ENCODE peak calls at places on chromosomes 16 and 17, in seven cellular contexts. E is K562, B is HEK293T, U is HCT116, M is HepG2, Y is H1, J is GM12878. K is an unnamed sample.

GRCh38 chr17:79657036-79657435 is 46.2 kb upstream of the RBFOX3 start:
- DNase-seq in E (no peak), B (no peak), U (no peak), M (no peak), Y (peak), J (no peak), K (no peak)

GRCh38 chr16:55035956-55036355 is 105.3 kb downstream of the IRX5 start:
- DNase-seq in E (no peak), B (no peak), U (no peak), M (no peak), Y (peak), J (no peak), K (no peak)

GRCh38 chr16:79316004-79316458 is 284.5 kb downstream of the MAF start:
- DNase-seq in E (no peak), B (no peak), U (no peak), M (no peak), Y (no peak), J (peak), K (no peak)

GRCh38 chr17:28053725-28054124 is 11.2 kb downstream of the NLK start:
- DNase-seq in E (no peak), B (no peak), U (no peak), M (no peak), Y (no peak), J (no peak), K (no peak)

GRCh38 chr17:12744298-12744697 is 45.0 kb upstream of the ARHGAP44 start:
- DNase-seq in E (no peak), B (no peak), U (no peak), M (no peak), Y (no peak), J (no peak), K (no peak)

GRCh38 chr17:65559802-65560627 is 1.4 kb downstream of the AXIN2 start:
- DNase-seq in E (no peak), B (peak), U (no peak), M (peak), Y (peak), J (no peak), K (peak)

GRCh38 chr17:56603486-56604238 is 10.2 kb downstream of the NOG start:
- DNase-seq in E (no peak), B (no peak), U (no peak), M (no peak), Y (no peak), J (no peak), K (no peak)

GRCh38 chr17:78128616-78129384 is at the start of gene TMC6:
- DNase-seq in E (peak), B (peak), U (peak), M (peak), Y (peak), J (no peak), K (peak)

GRCh38 chr17:17612085-17613022 is 20.8 kb upstream of the PEMT start:
- DNase-seq in E (no peak), B (no peak), U (no peak), M (no peak), Y (no peak), J (no peak), K (no peak)

GRCh38 chr17:65553646-65554567 is 7.5 kb downstream of the AXIN2 start:
- DNase-seq in E (no peak), B (no peak), U (no peak), M (no peak), Y (no peak), J (no peak), K (no peak)

GRCh38 chr17:11554042-11554441 is 44.2 kb upstream of the DNAH9 start:
- DNase-seq in E (no peak), B (no peak), U (no peak), M (no peak), Y (no peak), J (no peak), K (no peak)

GRCh38 chr17:33778505-33779398 is 476.3 kb upstream of the CCL2 start:
- DNase-seq in E (peak), B (peak), U (peak), M (peak), Y (peak), J (peak), K (peak)

GRCh38 chr16:22195445-22195694 is 10.7 kb upstream of the EEF2K start:
- DNase-seq in E (no peak), B (no peak), U (no peak), M (no peak), Y (no peak), J (no peak), K (no peak)

GRCh38 chr17:43312011-43312410 is 78.2 kb upstream of the RNU2-1 start:
- DNase-seq in E (no peak), B (no peak), U (no peak), M (no peak), Y (peak), J (no peak), K (no peak)

GRCh38 chr16:85857406-85857805 is 41.6 kb upstream of the IRF8 start:
- DNase-seq in E (no peak), B (no peak), U (no peak), M (no peak), Y (no peak), J (no peak), K (no peak)

GRCh38 chr16:3305109-3306068 is at the start of the genes TIGD7 and ZNF75A:
- DNase-seq in E (peak), B (peak), U (peak), M (no peak), Y (peak), J (peak), K (peak)

GRCh38 chr17:12395733-12396354 is 269.8 kb upstream of the MYOCD start:
- DNase-seq in E (peak), B (peak), U (peak), M (peak), Y (peak), J (no peak), K (peak)

GRCh38 chr17:2701161-2701995 is 10.2 kb downstream of the CLUH start:
- DNase-seq in E (no peak), B (no peak), U (no peak), M (no peak), Y (no peak), J (no peak), K (peak)

GRCh38 chr17:8326591-8327583 is 12.8 kb upstream of the ODF4 start:
- DNase-seq in E (peak), B (no peak), U (no peak), M (no peak), Y (peak), J (no peak), K (peak)
- TF ChIP-seq SP1 in E (no peak), B (no peak), U (no peak), M (no peak), Y (no peak), J (no peak), K (no peak)

GRCh38 chr16:68563631-68564366 is 24.7 kb downstream of the ZFP90 start:
- DNase-seq in E (no peak), B (no peak), U (no peak), M (no peak), Y (no peak), J (no peak), K (no peak)
- TF ChIP-seq SP1 in E (no peak), B (no peak), U (no peak), M (no peak), Y (no peak), J (no peak), K (no peak)

DNA sequence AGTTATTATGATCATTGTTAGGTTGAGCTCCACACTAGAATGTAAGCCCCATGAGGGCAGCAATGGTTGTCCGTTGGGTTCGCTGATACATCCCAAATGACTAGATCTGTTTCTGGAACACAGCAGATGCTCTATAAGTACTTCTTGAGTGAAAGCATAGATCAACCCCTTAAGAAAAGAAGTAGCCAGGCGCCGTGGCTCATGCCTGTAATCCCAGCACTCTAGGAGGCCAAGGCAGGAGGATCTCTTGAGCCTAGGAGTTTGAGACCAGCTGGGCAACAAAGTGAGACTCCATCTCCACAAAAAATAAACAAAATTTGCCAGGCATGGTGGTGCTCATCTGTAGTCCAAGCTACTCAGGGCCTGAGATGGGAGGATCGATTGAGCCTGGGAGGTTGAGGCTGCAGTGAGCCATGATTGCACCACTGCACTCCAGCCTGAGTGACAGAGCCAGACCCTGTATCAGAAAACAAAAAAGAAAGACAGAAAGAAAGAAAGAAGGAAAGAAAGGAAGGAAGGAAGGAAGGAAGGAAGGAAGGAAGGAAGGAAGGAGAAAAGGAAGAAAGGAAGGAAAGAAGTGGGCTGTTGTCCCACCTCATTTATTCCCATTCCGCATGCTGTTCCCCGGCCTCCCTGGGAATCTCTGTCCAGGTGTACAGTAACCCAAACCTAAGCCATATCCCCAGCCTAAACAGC is 54.4 kb upstream of the RPL38 start:
- DNase-seq in E (no peak), B (no peak), U (no peak), M (no peak), Y (no peak), J (no peak), K (no peak)
- TF ChIP-seq SP1 in E (no peak), B (no peak), U (no peak), M (no peak), Y (no peak), J (no peak), K (no peak)

GRCh38 chr16:86882586-86883280 is 304.4 kb downstream of the FOXL1 start:
- DNase-seq in E (no peak), B (no peak), U (no peak), M (no peak), Y (no peak), J (no peak), K (no peak)
- TF ChIP-seq SP1 in E (no peak), B (no peak), U (no peak), M (no peak), Y (no peak), J (no peak), K (no peak)

DNA sequence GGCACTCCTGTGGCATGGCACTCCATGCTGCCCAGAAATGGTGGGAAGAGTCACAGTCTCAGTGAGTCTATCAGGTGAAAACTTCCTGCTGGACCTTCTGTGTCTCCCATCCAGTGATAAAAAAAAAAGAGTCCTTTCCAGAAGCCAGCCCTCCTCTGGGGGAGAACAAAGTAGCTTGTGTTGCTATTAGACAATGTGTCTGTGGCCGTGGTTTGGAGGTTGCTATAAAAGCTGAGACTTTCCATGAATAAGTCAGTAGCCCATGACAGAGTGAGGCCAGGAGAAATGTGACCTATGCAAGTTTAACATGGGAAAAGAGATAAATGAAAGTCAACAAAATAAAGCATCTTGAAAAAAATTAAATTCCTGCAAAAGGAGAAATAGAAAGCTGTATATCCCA is 250.7 kb upstream of the MON1B start:
- DNase-seq in E (no peak), B (no peak), U (no peak), M (no peak), Y (no peak), J (no peak), K (no peak)
- TF ChIP-seq SP1 in E (no peak), B (no peak), U (no peak), M (no peak), Y (no peak), J (no peak), K (no peak)

GRCh38 chr17:76684756-76685155 is 26.0 kb downstream of the MXRA7 start:
- DNase-seq in E (no peak), B (no peak), U (no peak), M (no peak), Y (no peak), J (no peak), K (no peak)

GRCh38 chr17:76682306-76682705 is 28.5 kb downstream of the MXRA7 start:
- DNase-seq in E (peak), B (no peak), U (no peak), M (no peak), Y (no peak), J (no peak), K (no peak)

GRCh38 chr17:76681222-76682137 is 29.3 kb downstream of the MXRA7 start:
- DNase-seq in E (peak), B (peak), U (peak), M (peak), Y (peak), J (no peak), K (peak)

GRCh38 chr17:76683921-76684745 is 26.6 kb downstream of the MXRA7 start:
- DNase-seq in E (no peak), B (no peak), U (no peak), M (no peak), Y (no peak), J (no peak), K (no peak)

GRCh38 chr17:76683011-76683755 is 27.6 kb downstream of the MXRA7 start:
- DNase-seq in E (peak), B (no peak), U (no peak), M (no peak), Y (peak), J (no peak), K (peak)
- TF ChIP-seq SP1 in E (no peak), B (no peak), U (no peak), M (no peak), Y (peak), J (no peak), K (no peak)

GRCh38 chr17:74798239-74798707 is 22.1 kb upstream of the NAT9 start:
- DNase-seq in E (no peak), B (no peak), U (no peak), M (no peak), Y (no peak), J (no peak), K (no peak)
- TF ChIP-seq SP1 in E (no peak), B (no peak), U (no peak), M (no peak), Y (no peak), J (no peak), K (no peak)

K was measured in WTC11.